ENCODE peak calls at places on chromosomes 6 and 20, in six cellular contexts. One of them, this sample, is unnamed. For H3K36me3, the result is how much of the 10 kb centered on the place peaks cover.

GRCh38 chr6:20202070-20202658 is 10.1 kb downstream of the MBOAT1 start:
- DNase-seq in pancreas: no peak
- DNase-seq in suprapubic skin: no peak
- DNase-seq in IMR-90: peak
- DNase-seq in stomach: no peak
- DNase-seq in psoas muscle: no peak
- DNase-seq in this sample: no peak

GRCh38 chr6:159068904-159069578 is 24.2 kb upstream of the TAGAP start:
- DNase-seq in pancreas: no peak
- DNase-seq in suprapubic skin: no peak
- DNase-seq in IMR-90: no peak
- DNase-seq in stomach: no peak
- DNase-seq in psoas muscle: no peak
- DNase-seq in this sample: no peak

GRCh38 chr6:147204843-147205311 is 660 bp downstream of the STXBP5 start:
- DNase-seq in pancreas: no peak
- DNase-seq in suprapubic skin: no peak
- DNase-seq in IMR-90: peak
- DNase-seq in stomach: no peak
- DNase-seq in psoas muscle: no peak
- DNase-seq in this sample: no peak

GRCh38 chr6:166956444-166957086 is at the start of gene RNASET2:
- DNase-seq in pancreas: peak
- DNase-seq in suprapubic skin: peak
- DNase-seq in IMR-90: peak
- DNase-seq in stomach: peak
- DNase-seq in psoas muscle: peak
- DNase-seq in this sample: peak

GRCh38 chr6:13368716-13369115 is 40.4 kb upstream of the TBC1D7 start:
- DNase-seq in pancreas: no peak
- DNase-seq in suprapubic skin: no peak
- DNase-seq in IMR-90: peak
- DNase-seq in stomach: no peak
- DNase-seq in psoas muscle: no peak
- DNase-seq in this sample: no peak

GRCh38 chr6:63904844-63905243 is 269.2 kb downstream of the PHF3 start:
- DNase-seq in pancreas: no peak
- DNase-seq in suprapubic skin: no peak
- DNase-seq in IMR-90: peak
- DNase-seq in stomach: no peak
- DNase-seq in psoas muscle: no peak
- DNase-seq in this sample: no peak

GRCh38 chr6:92577077-92577719 is 842.2 kb downstream of the EPHA7 start:
- DNase-seq in pancreas: peak
- DNase-seq in suprapubic skin: no peak
- DNase-seq in IMR-90: peak
- DNase-seq in stomach: no peak
- DNase-seq in psoas muscle: peak
- DNase-seq in this sample: no peak

GRCh38 chr6:166488081-166488685 is 98.3 kb downstream of the RAMACL start:
- DNase-seq in pancreas: no peak
- DNase-seq in suprapubic skin: peak
- DNase-seq in IMR-90: peak
- DNase-seq in stomach: peak
- DNase-seq in psoas muscle: peak
- DNase-seq in this sample: peak

GRCh38 chr6:2911171-2911570 is 8.1 kb upstream of the SERPINB9 start:
- DNase-seq in pancreas: no peak
- DNase-seq in suprapubic skin: no peak
- DNase-seq in IMR-90: no peak
- DNase-seq in stomach: no peak
- DNase-seq in psoas muscle: no peak
- DNase-seq in this sample: no peak

GRCh38 chr6:15389079-15389758 is 143.3 kb downstream of the JARID2 start:
- DNase-seq in pancreas: no peak
- DNase-seq in suprapubic skin: no peak
- DNase-seq in IMR-90: peak
- DNase-seq in stomach: no peak
- DNase-seq in psoas muscle: no peak
- DNase-seq in this sample: no peak

GRCh38 chr6:156977527-156978291 is 200.5 kb downstream of the ARID1B start:
- DNase-seq in pancreas: no peak
- DNase-seq in suprapubic skin: no peak
- DNase-seq in IMR-90: peak
- DNase-seq in stomach: peak
- DNase-seq in psoas muscle: peak
- DNase-seq in this sample: no peak

GRCh38 chr6:152135755-152136448 is 328.4 kb downstream of the ESR1 start:
- DNase-seq in pancreas: no peak
- DNase-seq in suprapubic skin: no peak
- DNase-seq in IMR-90: no peak
- DNase-seq in stomach: no peak
- DNase-seq in psoas muscle: no peak
- DNase-seq in this sample: no peak

GRCh38 chr6:152142116-152142515 is 334.6 kb downstream of the ESR1 start:
- DNase-seq in pancreas: no peak
- DNase-seq in suprapubic skin: no peak
- DNase-seq in IMR-90: no peak
- DNase-seq in stomach: no peak
- DNase-seq in psoas muscle: no peak
- DNase-seq in this sample: no peak

GRCh38 chr6:152130441-152130840 is 323.0 kb downstream of the ESR1 start:
- DNase-seq in pancreas: no peak
- DNase-seq in suprapubic skin: no peak
- DNase-seq in IMR-90: no peak
- DNase-seq in stomach: no peak
- DNase-seq in psoas muscle: no peak
- DNase-seq in this sample: no peak

DNA sequence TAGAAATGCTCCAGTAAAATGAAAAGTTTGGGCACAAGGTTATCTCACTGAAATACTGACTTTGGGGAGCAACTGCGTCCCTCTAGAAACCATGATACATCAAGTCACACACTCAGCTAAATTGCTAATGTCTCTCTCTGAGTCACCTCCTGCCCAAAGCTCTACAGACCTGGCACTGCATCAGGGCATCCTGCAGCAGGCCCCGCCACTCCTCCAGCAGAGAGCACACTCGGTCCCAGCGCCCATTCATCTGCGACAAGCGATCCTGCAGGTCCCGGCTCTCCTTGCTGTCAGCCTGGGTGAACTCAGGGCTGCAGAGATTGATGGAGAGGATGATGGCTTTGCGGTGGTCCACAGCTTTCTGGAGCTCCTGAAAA is 329.0 kb downstream of the ESR1 start:
- DNase-seq in pancreas: no peak
- DNase-seq in suprapubic skin: no peak
- DNase-seq in IMR-90: no peak
- DNase-seq in stomach: no peak
- DNase-seq in psoas muscle: no peak
- DNase-seq in this sample: no peak
- H3K36me3 ChIP-seq in pancreas: under half
- H3K36me3 ChIP-seq in suprapubic skin: half or more
- H3K36me3 ChIP-seq in IMR-90: under half
- H3K36me3 ChIP-seq in stomach: under half
- H3K36me3 ChIP-seq in psoas muscle: half or more
- H3K36me3 ChIP-seq in this sample: under half

GRCh38 chr20:46713957-46714834 is 4.7 kb downstream of the SLC2A10 start:
- DNase-seq in pancreas: peak
- DNase-seq in suprapubic skin: no peak
- DNase-seq in IMR-90: no peak
- DNase-seq in stomach: peak
- DNase-seq in psoas muscle: no peak
- DNase-seq in this sample: no peak
- H3K27ac ChIP-seq in pancreas: no peak
- H3K27ac ChIP-seq in suprapubic skin: no peak
- H3K27ac ChIP-seq in IMR-90: peak
- H3K27ac ChIP-seq in stomach: peak
- H3K27ac ChIP-seq in psoas muscle: no peak
- H3K27ac ChIP-seq in this sample: no peak

DNA sequence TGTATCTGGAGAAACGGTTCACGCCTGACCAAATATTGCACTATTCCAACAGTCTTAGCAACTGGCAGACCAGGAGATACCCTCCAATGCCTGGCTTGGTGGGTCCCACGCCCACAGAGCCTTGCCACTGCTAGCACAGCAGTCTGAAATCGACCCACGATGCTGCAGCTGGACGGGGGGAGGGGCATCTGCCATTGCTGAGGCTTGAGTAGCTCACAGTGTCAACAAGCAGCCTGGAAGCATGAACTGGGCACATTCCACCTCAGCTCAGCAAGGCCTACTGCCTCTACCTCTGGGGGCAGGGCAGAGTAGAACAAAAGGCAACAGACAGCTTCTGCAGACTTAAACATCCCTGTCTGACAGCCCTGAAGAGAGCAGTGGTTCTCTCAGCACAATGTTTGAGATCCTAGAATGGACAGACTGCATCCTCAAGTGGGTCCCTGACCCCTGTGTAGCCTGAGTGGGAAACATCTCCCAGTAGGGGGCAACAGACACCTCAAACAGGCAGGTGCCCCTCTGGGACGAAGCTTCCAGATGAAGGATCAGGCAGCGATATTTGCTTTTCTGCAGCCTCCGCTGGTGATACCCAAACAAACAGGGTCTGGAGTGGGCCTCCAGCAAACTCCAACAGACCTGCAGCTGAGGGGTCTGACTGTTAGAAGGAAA is 90.0 kb upstream of the ECI2 start:
- DNase-seq in pancreas: no peak
- DNase-seq in suprapubic skin: no peak
- DNase-seq in IMR-90: peak
- DNase-seq in stomach: no peak
- DNase-seq in psoas muscle: no peak
- DNase-seq in this sample: no peak
- TF ChIP-seq CTCF in pancreas: no peak
- TF ChIP-seq CTCF in suprapubic skin: no peak
- TF ChIP-seq CTCF in IMR-90: peak
- TF ChIP-seq CTCF in stomach: no peak
- TF ChIP-seq CTCF in psoas muscle: no peak
- TF ChIP-seq CTCF in this sample: no peak

GRCh38 chr20:34407962-34408474 is 44.9 kb downstream of the ITCH start:
- DNase-seq in pancreas: no peak
- DNase-seq in suprapubic skin: no peak
- DNase-seq in IMR-90: no peak
- DNase-seq in stomach: no peak
- DNase-seq in psoas muscle: no peak
- DNase-seq in this sample: no peak
- H3K36me3 ChIP-seq in pancreas: under half
- H3K36me3 ChIP-seq in suprapubic skin: under half
- H3K36me3 ChIP-seq in IMR-90: under half
- H3K36me3 ChIP-seq in stomach: under half
- H3K36me3 ChIP-seq in psoas muscle: under half
- H3K36me3 ChIP-seq in this sample: under half

This sample was measured in lung.